ENCODE peak calls at places on chromosome X, in nine cellular contexts. Z, M, B, Q, W, R, A, E and C are unnamed samples.

GRCh38 chrX:74420194-74421035 is 878 bp upstream of the SLC16A2 start:
- DNase-seq in Z (peak; percentile 43), M (peak; percentile 39), B (peak; percentile 72), Q (peak; percentile 4), W (no peak), R (peak; percentile 60), A (no peak), E (no peak), C (no peak)

GRCh38 chrX:39816871-39817731 is 280.7 kb downstream of the BCOR start:
- DNase-seq in Z (no peak), M (no peak), B (no peak), Q (no peak), W (no peak), R (no peak), A (no peak), E (no peak), C (no peak)

GRCh38 chrX:135585153-135585552 is 64.7 kb downstream of the INTS6L start:
- DNase-seq in Z (no peak), M (no peak), B (no peak), Q (no peak), W (no peak), R (no peak), A (no peak), E (no peak), C (no peak)

GRCh38 chrX:133637765-133638164 is 222.5 kb upstream of the GPC4 start:
- DNase-seq in Z (peak; percentile 19), M (no peak), B (no peak), Q (no peak), W (no peak), R (no peak), A (no peak), E (no peak), C (no peak)

GRCh38 chrX:69618803-69619202 is 2.9 kb downstream of the EDA start:
- DNase-seq in Z (peak; percentile 22), M (no peak), B (no peak), Q (no peak), W (no peak), R (peak; percentile 41), A (peak; percentile 4), E (no peak), C (no peak)

GRCh38 chrX:274904-275475 is 6.2 kb upstream of the PLCXD1 start:
- DNase-seq in Z (no peak), M (peak; percentile 23), B (no peak), Q (no peak), W (no peak), R (no peak), A (no peak), E (no peak), C (peak; percentile 92)

GRCh38 chrX:16114640-16115039 is 8.7 kb upstream of the GRPR start:
- DNase-seq in Z (no peak), M (no peak), B (no peak), Q (no peak), W (peak; percentile 6), R (peak; percentile 22), A (peak; percentile 25), E (no peak), C (no peak)

GRCh38 chrX:2500681-2501151 is at the start of the genes DHRSX and ZBED1:
- DNase-seq in Z (peak; percentile 40), M (peak; percentile 54), B (no peak), Q (no peak), W (no peak), R (peak; percentile 20), A (peak; percentile 60), E (no peak), C (no peak)

GRCh38 chrX:96861228-96861627 is 22.5 kb upstream of the RPA4 start:
- DNase-seq in Z (no peak), M (no peak), B (no peak), Q (no peak), W (no peak), R (no peak), A (peak; percentile 26), E (no peak), C (no peak)

GRCh38 chrX:17046478-17047097 is 100.1 kb downstream of the REPS2 start:
- DNase-seq in Z (peak; percentile 74), M (peak; percentile 59), B (no peak), Q (peak; percentile 5), W (no peak), R (peak; percentile 80), A (peak; percentile 60), E (peak; percentile 26), C (peak; percentile 46)

GRCh38 chrX:48676893-48677270 is 6.7 kb upstream of the WAS start:
- DNase-seq in Z (no peak), M (no peak), B (no peak), Q (no peak), W (no peak), R (no peak), A (peak; percentile 15), E (no peak), C (no peak)

DNA sequence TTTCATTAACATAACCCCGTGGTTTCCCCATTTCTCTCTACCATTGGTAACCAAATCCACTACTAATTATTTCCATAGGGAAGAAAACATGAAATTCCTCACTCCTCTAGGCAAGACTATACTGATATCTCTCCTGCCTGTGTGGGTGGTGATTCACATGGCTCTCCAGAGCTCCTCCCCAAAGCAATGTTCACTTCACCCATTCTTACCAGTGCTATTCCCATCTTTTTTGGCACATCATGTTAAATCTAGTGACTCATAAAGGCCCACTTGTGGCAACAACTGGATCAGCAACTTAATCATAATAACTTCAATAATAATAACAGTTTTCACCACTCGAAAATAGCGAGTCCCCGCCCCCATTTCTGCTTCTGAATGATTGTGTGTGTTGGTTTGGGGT is 6.1 kb upstream of the HCCS start:
- DNase-seq in Z (no peak), M (no peak), B (no peak), Q (no peak), W (no peak), R (peak; percentile 54), A (no peak), E (no peak), C (no peak)
- TF ChIP-seq CTCF in Z (no peak), M (no peak), B (no peak), Q (no peak), W (no peak), R (no peak), A (no peak), E (no peak), C (no peak)

GRCh38 chrX:47200385-47201150 is 6.9 kb downstream of the UBA1 start:
- DNase-seq in Z (no peak), M (no peak), B (peak; percentile 74), Q (no peak), W (peak; percentile 70), R (peak; percentile 51), A (no peak), E (no peak), C (no peak)
- TF ChIP-seq CTCF in Z (no peak), M (no peak), B (peak; percentile 18), Q (no peak), W (peak; percentile 40), R (peak; percentile 28), A (no peak), E (no peak), C (no peak)

GRCh38 chrX:112513154-112513553 is 166.6 kb downstream of the LHFPL1 start:
- DNase-seq in Z (no peak), M (no peak), B (no peak), Q (no peak), W (no peak), R (peak; percentile 59), A (no peak), E (no peak), C (no peak)

GRCh38 chrX:112510629-112511028 is 169.1 kb downstream of the LHFPL1 start:
- DNase-seq in Z (no peak), M (no peak), B (no peak), Q (no peak), W (no peak), R (no peak), A (no peak), E (no peak), C (no peak)

DNA sequence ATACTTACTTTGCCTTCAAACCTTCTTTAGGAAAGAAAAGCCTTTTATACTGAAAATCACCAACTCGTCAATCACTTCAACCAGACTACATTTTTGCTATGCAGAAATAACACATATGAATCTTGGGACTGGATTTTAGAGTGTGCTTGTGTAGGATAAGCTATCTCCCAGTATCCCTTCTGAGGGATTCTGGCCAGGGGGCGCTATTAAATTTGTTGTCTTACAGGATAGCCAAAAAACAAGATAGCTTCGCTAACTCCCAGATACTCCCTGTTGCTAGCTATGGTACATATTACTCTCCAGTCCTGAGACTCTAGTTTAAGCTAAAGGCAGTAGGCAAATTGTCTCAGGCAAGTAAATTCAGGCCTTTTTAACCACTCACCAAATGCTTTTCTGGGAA is 167.2 kb downstream of the LHFPL1 start:
- DNase-seq in Z (no peak), M (no peak), B (no peak), Q (no peak), W (no peak), R (peak; percentile 11), A (no peak), E (no peak), C (no peak)
- TF ChIP-seq CTCF in Z (no peak), M (no peak), B (no peak), Q (no peak), W (no peak), R (no peak), A (no peak), E (no peak), C (no peak)

DNA sequence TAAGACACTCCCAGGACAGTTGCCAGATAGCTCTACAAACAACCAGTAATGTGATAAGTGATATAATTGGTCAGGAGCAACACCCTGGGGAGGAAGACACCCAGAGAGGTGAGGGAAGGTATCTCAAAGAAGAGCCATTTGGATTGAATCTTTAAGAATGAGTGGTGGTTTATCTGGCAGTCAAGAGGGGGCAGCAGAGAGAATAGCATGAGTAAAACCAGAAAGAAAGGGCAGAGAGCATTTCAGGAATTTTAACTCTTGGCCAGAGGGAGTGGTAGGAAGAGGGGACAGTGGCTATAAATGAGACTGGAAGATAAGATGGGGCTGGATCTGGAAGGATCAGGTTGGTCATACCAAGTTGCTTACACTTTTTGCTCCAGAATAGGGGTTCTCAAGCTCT is 5.9 kb upstream of the SEPTIN6 start:
- DNase-seq in Z (peak; percentile 41), M (peak; percentile 30), B (no peak), Q (no peak), W (no peak), R (peak; percentile 67), A (peak; percentile 58), E (no peak), C (no peak)
- TF ChIP-seq CTCF in Z (peak; percentile 33), M (peak; percentile 29), B (peak; percentile 62), Q (peak; percentile 17), W (peak; percentile 70), R (peak; percentile 42), A (peak; percentile 49), E (peak; percentile 57), C (peak; percentile 66)

GRCh38 chrX:108456971-108457477 is 17.4 kb downstream of the COL4A5 start:
- DNase-seq in Z (no peak), M (no peak), B (no peak), Q (no peak), W (no peak), R (no peak), A (no peak), E (no peak), C (no peak)

DNA sequence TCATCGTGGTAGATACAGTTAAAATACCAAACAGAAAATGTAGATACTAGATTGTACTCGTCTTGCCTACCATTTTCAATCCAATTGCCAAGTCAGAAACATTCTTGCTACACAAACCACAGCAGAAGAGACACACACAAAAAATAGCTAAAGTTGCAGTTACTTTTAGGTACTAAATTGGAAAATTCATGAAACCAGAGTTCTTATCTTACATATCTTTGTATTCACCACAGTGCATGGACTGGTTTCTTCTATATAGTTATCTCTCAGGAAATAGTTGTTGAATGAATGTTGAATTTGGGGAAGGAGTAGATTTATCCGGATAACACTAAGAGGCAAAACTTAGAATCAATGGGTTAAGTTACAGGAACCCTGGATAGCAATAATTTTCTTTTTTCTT is 14.2 kb downstream of the COL4A5 start:
- DNase-seq in Z (no peak), M (no peak), B (no peak), Q (no peak), W (no peak), R (no peak), A (no peak), E (no peak), C (no peak)
- TF ChIP-seq CTCF in Z (no peak), M (no peak), B (no peak), Q (no peak), W (no peak), R (no peak), A (no peak), E (no peak), C (no peak)